ENCODE peak calls at places on chromosomes 3 and 15, in five cellular contexts. P, H, V, G and C are unnamed samples.

GRCh38 chr15:68930268-68931022 is at the start of gene SPESP1:
- DNase-seq in H (no peak), P (peak; percentile 19), G (peak; percentile 78), V (no peak), C (peak; percentile 70)

GRCh38 chr15:89790206-89790605 is 14.1 kb downstream of the MESP2 start:
- DNase-seq in V (no peak), H (no peak), G (no peak), P (no peak), C (no peak)

GRCh38 chr15:75809986-75810750 is 33.1 kb upstream of the UBE2Q2 start:
- DNase-seq in H (peak; percentile 19), V (no peak), G (peak; percentile 41), P (no peak), C (no peak)

GRCh38 chr3:76570436-76571057 is 469.4 kb upstream of the ROBO2 start:
- DNase-seq in H (peak; percentile 8), V (no peak), P (no peak), G (no peak), C (no peak)

GRCh38 chr15:42737529-42738328 is 801 bp upstream of the CDAN1 start:
- DNase-seq in V (no peak), H (no peak), G (no peak), P (no peak), C (no peak)

GRCh38 chr3:187713504-187713903 is 11.1 kb upstream of the RTP2 start:
- DNase-seq in P (no peak), V (no peak), G (no peak), H (no peak), C (no peak)

GRCh38 chr3:5020262-5020722 is 41.1 kb downstream of the BHLHE40 start:
- DNase-seq in H (no peak), G (no peak), P (no peak), V (no peak), C (no peak)

GRCh38 chr3:63988943-63989342 is 34.4 kb downstream of the PSMD6 start:
- DNase-seq in V (no peak), P (no peak), H (no peak), G (no peak), C (no peak)

DNA sequence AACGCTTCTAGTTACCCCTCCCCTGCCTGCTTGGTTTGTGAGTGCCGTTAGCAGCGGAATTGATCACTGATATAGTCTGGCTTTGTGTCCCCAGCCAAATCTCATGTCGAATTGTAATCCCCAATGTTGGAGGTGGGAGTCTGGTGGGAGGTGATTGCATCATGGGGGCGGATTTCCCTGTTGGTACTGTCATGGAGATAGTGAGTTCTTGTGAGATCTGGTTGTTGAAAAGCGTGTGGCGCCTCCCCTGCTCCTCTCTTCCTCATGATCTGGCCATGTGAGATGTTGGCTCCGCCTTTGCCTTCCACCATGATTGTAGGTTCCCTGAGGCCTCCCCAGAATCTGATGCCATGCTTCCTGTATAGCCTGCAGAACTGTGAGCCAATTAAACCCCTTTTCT is 47.3 kb upstream of the PGPEP1L start:
- DNase-seq in G (no peak), P (no peak), H (no peak), V (no peak), C (no peak)
- H3K27ac ChIP-seq in G (no peak overlapping the region), P (no peak overlapping the region), H (no peak overlapping the region), V (no peak overlapping the region), C (no peak overlapping the region)

DNA sequence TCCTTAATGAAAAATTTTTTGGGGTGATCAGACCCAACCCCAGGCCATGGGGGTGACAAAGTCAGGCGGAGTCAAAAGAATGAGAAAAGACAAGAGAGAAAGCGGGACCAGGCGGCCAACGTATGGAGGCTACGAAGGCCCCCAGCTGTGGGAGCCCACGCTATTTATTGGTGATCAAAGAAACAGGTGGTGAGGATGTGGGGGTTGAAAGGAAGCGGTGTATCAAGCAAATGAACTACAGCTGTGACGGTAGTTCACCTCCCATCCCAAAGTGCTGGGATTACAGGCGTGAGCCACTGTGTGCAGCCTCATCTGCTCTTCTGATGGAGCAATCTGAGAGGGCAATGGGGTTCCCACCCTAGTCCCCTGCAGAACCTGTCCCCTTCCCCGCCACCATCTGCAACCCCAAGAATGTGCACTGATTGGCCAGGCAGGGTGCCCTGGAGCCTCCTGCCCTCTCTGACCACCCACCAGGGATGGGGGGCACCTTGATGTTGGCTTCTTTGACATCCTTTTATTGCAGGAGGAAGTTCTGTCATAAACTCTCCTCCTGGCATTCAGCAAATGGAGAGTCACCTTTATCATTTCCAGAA is 1.1 kb upstream of the CHRNA3 start:
- DNase-seq in G (peak; percentile 12), P (no peak), H (no peak), V (no peak), C (no peak)
- H3K4me3 ChIP-seq in G (no peak overlapping the region), P (no peak overlapping the region), H (no peak overlapping the region), V (no peak overlapping the region), C (no peak overlapping the region)

GRCh38 chr3:12796171-12797123 is at the start of gene CAND2:
- DNase-seq in G (peak; percentile 62), H (peak; percentile 73), V (peak; percentile 38), P (peak; percentile 50), C (no peak)
- H3K27ac ChIP-seq in G (peak within 1 kb of the TSS; percentile 64), H (peak within 1 kb of the TSS; percentile 61), V (no peak within 1 kb of the TSS), P (peak within 1 kb of the TSS; percentile 66), C (peak within 1 kb of the TSS; percentile 71)

GRCh38 chr3:10977864-10978510 is 14.6 kb upstream of the SLC6A1 start:
- DNase-seq in V (no peak), G (no peak), H (no peak), P (no peak), C (no peak)
- H3K4me3 ChIP-seq in V (no peak overlapping the region), G (no peak overlapping the region), H (no peak overlapping the region), P (no peak overlapping the region), C (no peak overlapping the region)